ENCODE peak calls at places on chromosomes 5 and 9, in seven cellular contexts. C, B, N, K, J, Y and P are unnamed samples.

GRCh38 chr5:161002571-161003074 is 150.6 kb upstream of the ATP10B start:
- DNase-seq in C (no peak), B (no peak), N (no peak), K (no peak), J (no peak), Y (no peak), P (no peak)

GRCh38 chr5:100777680-100778281 is 125.3 kb downstream of the ST8SIA4 start:
- DNase-seq in C (no peak), B (no peak), N (peak), K (no peak), J (peak), Y (peak), P (no peak)

GRCh38 chr5:141559481-141559880 is 59.3 kb downstream of the DIAPH1 start:
- DNase-seq in C (no peak), B (no peak), N (no peak), K (no peak), J (no peak), Y (no peak), P (peak)

GRCh38 chr5:173394701-173395100 is 66.5 kb upstream of the STC2 start:
- DNase-seq in C (no peak), B (peak), N (no peak), K (no peak), J (no peak), Y (no peak), P (no peak)

GRCh38 chr5:76165029-76165428 is 81.8 kb downstream of the SV2C start:
- DNase-seq in C (no peak), B (no peak), N (no peak), K (no peak), J (no peak), Y (no peak), P (no peak)

GRCh38 chr9:35538361-35539234 is 48.7 kb downstream of the RUSC2 start:
- DNase-seq in C (no peak), B (peak), N (no peak), K (peak), J (peak), Y (no peak), P (peak)

GRCh38 chr5:57422341-57422740 is 60.3 kb downstream of the ACTBL2 start:
- DNase-seq in C (no peak), B (no peak), N (no peak), K (no peak), J (no peak), Y (no peak), P (no peak)

GRCh38 chr5:127572930-127573329 is 55.5 kb downstream of the PRRC1 start:
- DNase-seq in C (peak), B (no peak), N (peak), K (no peak), J (no peak), Y (no peak), P (no peak)

GRCh38 chr5:14204785-14205321 is 61.7 kb downstream of the TRIO start:
- DNase-seq in C (peak), B (peak), N (no peak), K (no peak), J (peak), Y (no peak), P (peak)

GRCh38 chr9:126696764-126697145 is 83.0 kb downstream of the LMX1B start:
- DNase-seq in C (no peak), B (peak), N (no peak), K (no peak), J (no peak), Y (no peak), P (no peak)

GRCh38 chr5:172339264-172340180 is 56.0 kb upstream of the UBTD2 start:
- DNase-seq in C (no peak), B (no peak), N (no peak), K (no peak), J (no peak), Y (no peak), P (no peak)

GRCh38 chr9:35645736-35646582 is 4.8 kb downstream of the SIT1 start:
- DNase-seq in C (no peak), B (no peak), N (no peak), K (peak), J (peak), Y (no peak), P (no peak)

GRCh38 chr5:36459191-36460135 is 146.9 kb upstream of the SLC1A3 start:
- DNase-seq in C (no peak), B (no peak), N (peak), K (no peak), J (no peak), Y (peak), P (no peak)

GRCh38 chr9:34554211-34555001 is 31.6 kb upstream of the ENHO start:
- DNase-seq in C (no peak), B (peak), N (no peak), K (peak), J (no peak), Y (no peak), P (no peak)

GRCh38 chr9:90343360-90343759 is 299.3 kb downstream of the DIRAS2 start:
- DNase-seq in C (no peak), B (no peak), N (no peak), K (no peak), J (no peak), Y (no peak), P (no peak)

GRCh38 chr5:157336423-157336744 is 70.5 kb downstream of the CYFIP2 start:
- DNase-seq in C (no peak), B (no peak), N (no peak), K (no peak), J (no peak), Y (no peak), P (no peak)

GRCh38 chr5:102511666-102512065 is 12.9 kb upstream of the SLCO6A1 start:
- DNase-seq in C (no peak), B (no peak), N (no peak), K (no peak), J (no peak), Y (no peak), P (no peak)

GRCh38 chr9:134723037-134723436 is 81.4 kb downstream of the COL5A1 start:
- DNase-seq in C (no peak), B (peak), N (no peak), K (no peak), J (no peak), Y (no peak), P (peak)
- TF ChIP-seq CTCF in C (no peak), B (no peak), N (no peak), K (no peak), J (no peak), Y (no peak), P (no peak)

GRCh38 chr5:177356756-177357458 is 817 bp upstream of the RGS14 start:
- DNase-seq in C (no peak), B (no peak), N (no peak), K (no peak), J (no peak), Y (no peak), P (no peak)
- H3K4me3 ChIP-seq in C (no peak), B (no peak), N (no peak), K (no peak), J (no peak), Y (peak), P (no peak)

DNA sequence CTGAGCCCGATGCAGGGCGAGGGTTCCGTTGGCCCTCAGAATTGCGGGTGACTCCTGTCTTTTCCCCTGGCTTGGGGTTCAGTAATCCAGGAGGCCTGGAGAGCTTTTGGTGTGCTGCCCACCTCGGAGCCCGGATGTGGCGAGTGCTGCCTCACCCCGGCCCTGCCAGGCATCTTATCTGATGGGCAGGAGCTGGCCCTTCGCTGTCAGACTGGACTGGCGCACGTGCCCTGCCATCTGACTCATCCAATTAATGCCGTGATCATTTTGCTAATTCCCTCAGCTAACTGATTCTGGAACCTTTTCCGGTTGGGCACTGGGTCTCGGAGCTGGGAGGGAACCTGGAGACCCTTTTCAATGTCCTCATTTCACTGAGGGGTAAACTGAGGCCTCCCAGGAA is 34.6 kb downstream of the RXRA start:
- DNase-seq in C (no peak), B (no peak), N (no peak), K (no peak), J (no peak), Y (no peak), P (no peak)
- TF ChIP-seq EP300 in C (no peak), B (no peak), N (no peak), K (no peak), J (no peak), Y (no peak), P (no peak)

GRCh38 chr9:98184326-98184725 is 8.1 kb downstream of the CORO2A start:
- DNase-seq in C (no peak), B (no peak), N (no peak), K (no peak), J (no peak), Y (no peak), P (no peak)

GRCh38 chr9:98185611-98186171 is 6.7 kb downstream of the CORO2A start:
- DNase-seq in C (no peak), B (no peak), N (no peak), K (no peak), J (no peak), Y (no peak), P (no peak)

GRCh38 chr9:98182889-98183599 is 9.4 kb downstream of the CORO2A start:
- DNase-seq in C (no peak), B (no peak), N (peak), K (no peak), J (peak), Y (no peak), P (no peak)

GRCh38 chr9:98186236-98186635 is 6.2 kb downstream of the CORO2A start:
- DNase-seq in C (no peak), B (no peak), N (no peak), K (no peak), J (no peak), Y (no peak), P (no peak)

DNA sequence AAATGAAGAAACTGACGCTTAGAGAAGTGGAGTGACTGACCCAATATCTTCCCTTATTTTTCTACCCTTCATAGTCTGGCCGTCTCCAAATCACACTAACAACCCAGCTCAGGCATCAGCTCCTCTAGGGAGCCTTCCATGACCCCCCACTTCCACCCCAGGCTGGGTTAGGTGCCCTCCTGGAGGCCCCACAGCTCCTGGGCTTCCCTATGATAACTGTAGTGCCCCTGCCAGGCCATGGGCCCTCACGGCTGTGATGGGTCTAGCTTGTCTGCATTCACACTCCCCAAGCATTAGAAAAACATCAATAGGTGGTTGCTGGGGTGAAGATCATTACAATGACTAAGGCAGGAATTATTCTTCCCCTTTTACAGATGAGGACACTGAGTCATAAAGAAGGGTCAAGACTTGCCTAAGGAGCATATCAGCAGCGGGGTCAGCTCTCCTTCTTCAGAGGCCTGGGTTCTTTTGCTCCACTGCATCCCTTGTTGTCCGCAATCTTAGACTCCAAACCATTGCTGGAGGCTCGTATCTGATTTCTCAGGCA is 7.3 kb downstream of the CORO2A start:
- DNase-seq in C (no peak), B (no peak), N (no peak), K (no peak), J (no peak), Y (no peak), P (no peak)
- TF ChIP-seq CTCF in C (no peak), B (no peak), N (no peak), K (no peak), J (no peak), Y (no peak), P (no peak)

DNA sequence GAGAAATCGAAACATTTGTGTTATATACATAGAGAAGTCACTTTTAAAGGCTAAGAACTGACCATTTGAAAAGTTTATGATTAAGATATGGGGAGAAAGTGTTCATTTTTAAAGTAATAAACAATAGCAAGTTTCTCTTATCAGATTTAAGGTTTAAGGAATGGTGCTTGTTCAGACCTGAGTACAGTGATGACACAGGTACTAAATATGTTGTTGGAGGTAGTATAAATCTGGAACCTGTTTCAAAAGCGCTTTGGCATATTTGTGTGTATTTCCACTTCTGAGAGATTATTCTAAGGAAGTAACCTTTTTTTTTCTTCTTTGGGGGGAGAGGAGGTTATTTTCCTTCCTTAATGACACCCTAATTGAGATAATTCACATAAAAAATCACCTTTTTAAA is 18.4 kb downstream of the CDC42SE2 start:
- DNase-seq in C (no peak), B (no peak), N (no peak), K (no peak), J (no peak), Y (no peak), P (no peak)
- H3K4me3 ChIP-seq in C (peak), B (no peak), N (no peak), K (no peak), J (peak), Y (peak), P (no peak)

DNA sequence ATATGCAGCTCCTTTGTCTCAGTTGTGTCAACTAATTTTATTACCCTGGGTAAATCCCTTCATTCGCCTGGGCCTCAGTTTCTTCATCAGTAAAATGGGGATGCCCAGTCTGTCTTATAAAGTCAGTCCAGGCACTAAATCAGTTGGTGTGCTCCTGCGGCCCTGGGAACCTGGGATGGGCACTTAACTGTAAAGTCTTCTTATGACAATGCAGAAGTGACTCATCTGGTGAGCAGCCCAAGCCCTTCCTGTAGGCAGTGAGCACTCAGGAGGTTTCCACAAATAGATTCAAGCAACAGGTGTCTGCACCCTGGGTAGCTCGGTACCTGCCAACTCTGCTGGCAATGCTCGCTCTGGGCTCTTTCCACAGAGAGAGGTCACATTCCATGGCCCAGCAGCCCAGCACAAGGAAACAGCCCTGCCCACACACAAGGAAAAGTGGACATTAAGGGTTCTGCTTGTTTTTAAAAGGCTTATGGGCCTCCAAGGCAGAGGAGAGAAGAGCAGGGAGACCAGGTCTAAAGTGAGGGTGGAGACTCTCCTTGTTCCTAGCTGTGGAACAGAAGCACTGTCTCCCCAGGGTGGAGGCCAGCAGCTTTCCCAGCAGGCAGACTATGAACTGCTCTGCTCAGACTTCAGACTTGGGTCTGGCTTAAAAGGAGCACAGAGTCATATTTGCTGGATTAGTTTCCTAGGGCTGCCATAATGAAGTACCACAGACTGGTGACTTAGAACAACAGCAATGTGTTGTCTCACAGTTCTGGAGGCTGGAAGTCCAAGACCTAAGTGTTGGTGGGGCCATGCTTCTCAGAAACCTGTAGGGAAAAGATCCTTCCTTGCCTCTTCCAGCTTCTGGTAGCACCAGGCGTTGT is 89.7 kb upstream of the ADRA1B start:
- DNase-seq in C (peak), B (no peak), N (no peak), K (no peak), J (no peak), Y (peak), P (peak)
- TF ChIP-seq EP300 in C (peak), B (no peak), N (no peak), K (no peak), J (no peak), Y (no peak), P (peak)

DNA sequence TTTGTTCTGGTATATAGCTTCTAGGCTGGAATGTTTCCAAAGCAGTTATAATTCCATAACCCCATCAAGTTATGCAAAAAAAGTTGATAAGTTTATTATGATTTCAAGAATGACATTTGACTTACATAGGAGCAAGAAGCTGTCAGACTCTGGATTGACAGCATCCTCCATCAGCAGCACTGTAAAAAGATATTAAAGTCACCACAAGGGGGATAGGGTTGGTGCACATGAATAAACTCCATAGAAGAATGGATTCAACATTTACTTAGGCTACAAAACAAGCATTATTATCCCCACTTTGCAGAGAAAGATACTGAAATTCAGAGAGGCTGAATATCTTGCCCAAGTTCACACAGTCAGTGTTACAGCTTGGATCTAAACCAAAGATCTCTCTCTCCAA is 208.9 kb upstream of the SLC30A5 start:
- DNase-seq in C (peak), B (no peak), N (peak), K (no peak), J (no peak), Y (no peak), P (no peak)
- TF ChIP-seq CTCF in C (peak), B (no peak), N (peak), K (no peak), J (no peak), Y (peak), P (no peak)